ENCODE peak calls at places on chromosomes 12 and 14, in five cellular contexts. Y is gastrocnemius medialis, H is A549, Z is upper lobe of left lung, F is heart left ventricle. O is an unnamed sample.

GRCh38 chr12:116565963-116566362 is 6.8 kb downstream of the MAP1LC3B2 start:
- ATAC-seq in H (no peak), Y (no peak), Z (no peak), F (no peak), O (no peak)

GRCh38 chr12:91833780-91834359 is 311.8 kb downstream of the BTG1 start:
- ATAC-seq in H (no peak), Y (no peak), Z (no peak), F (no peak), O (no peak)

GRCh38 chr12:86660488-86661171 is 404.4 kb upstream of the MGAT4C start:
- ATAC-seq in F (no peak), Z (no peak), Y (no peak), H (peak), O (no peak)

GRCh38 chr12:7681535-7681934 is 14.0 kb downstream of the GDF3 start:
- ATAC-seq in Y (no peak), H (no peak), F (no peak), Z (no peak), O (no peak)

GRCh38 chr14:38866461-38866860 is 236.6 kb downstream of the SEC23A start:
- ATAC-seq in F (no peak), Z (no peak), H (no peak), Y (peak), O (no peak)

GRCh38 chr12:101839324-101840283 is 8.8 kb upstream of the GNPTAB start:
- ATAC-seq in Y (peak), H (peak), Z (peak), F (peak), O (peak)

GRCh38 chr12:7339675-7340074 is 35.8 kb downstream of the ACSM4 start:
- ATAC-seq in Y (no peak), Z (no peak), H (no peak), F (no peak), O (no peak)

GRCh38 chr12:64618953-64619590 is 8.8 kb downstream of the RASSF3 start:
- ATAC-seq in H (no peak), Z (peak), Y (peak), F (peak), O (peak)

GRCh38 chr12:2054091-2055018 is 1.6 kb downstream of the CACNA1C start:
- ATAC-seq in Y (no peak), F (peak), Z (no peak), H (no peak), O (peak)

GRCh38 chr12:6267007-6267721 is 43.3 kb upstream of the PLEKHG6 start:
- ATAC-seq in Z (peak), H (no peak), F (no peak), Y (no peak), O (peak)

GRCh38 chr14:55301722-55302121 is 30.5 kb downstream of the FBXO34 start:
- ATAC-seq in Z (peak), F (peak), Y (peak), H (peak), O (peak)

GRCh38 chr14:105026033-105026785 is 5.3 kb upstream of the CDCA4 start:
- ATAC-seq in Z (no peak), F (no peak), Y (no peak), H (no peak), O (no peak)

GRCh38 chr12:26044592-26044991 is 80.2 kb downstream of the BHLHE41 start:
- ATAC-seq in F (no peak), Z (no peak), H (no peak), Y (no peak), O (no peak)

GRCh38 chr12:93140309-93140708 is 211.2 kb upstream of the EEA1 start:
- ATAC-seq in F (no peak), Z (no peak), Y (no peak), H (no peak), O (no peak)

GRCh38 chr12:11756022-11756421 is 106.5 kb downstream of the ETV6 start:
- ATAC-seq in H (no peak), Y (peak), Z (no peak), F (peak), O (no peak)

GRCh38 chr12:113055594-113056380 is 743 bp upstream of the DTX1 start:
- ATAC-seq in Z (no peak), F (no peak), Y (no peak), H (peak), O (no peak)

GRCh38 chr12:27434673-27435565 is 11.6 kb upstream of the SMCO2 start:
- ATAC-seq in H (peak), Y (peak), F (peak), Z (peak), O (peak)

GRCh38 chr12:43921666-43922337 is 85.9 kb downstream of the TMEM117 start:
- ATAC-seq in F (no peak), H (no peak), Y (no peak), Z (no peak), O (no peak)

GRCh38 chr12:1126089-1126488 is 135.1 kb downstream of the ERC1 start:
- ATAC-seq in Y (no peak), Z (no peak), H (no peak), F (no peak), O (no peak)

GRCh38 chr12:126160912-126161311 is 1095.7 kb downstream of the AACS start:
- ATAC-seq in Y (no peak), Z (no peak), F (no peak), H (no peak), O (no peak)

GRCh38 chr12:113105606-113106271 is 29.8 kb downstream of the RASAL1 start:
- ATAC-seq in F (no peak), Y (no peak), H (peak), Z (no peak), O (no peak)

GRCh38 chr12:113230315-113231274 is 9.3 kb downstream of the TPCN1 start:
- ATAC-seq in Z (no peak), H (no peak), F (peak), Y (peak), O (no peak)

GRCh38 chr14:97380539-97380941 is 583.4 kb downstream of the VRK1 start:
- ATAC-seq in H (no peak), F (no peak), Y (no peak), Z (no peak), O (no peak)

GRCh38 chr14:21087294-21088091 is 11.0 kb downstream of the ZNF219 start:
- ATAC-seq in Y (no peak), Z (peak), F (peak), H (peak), O (peak)

GRCh38 chr12:49201595-49202295 is 12.9 kb upstream of the TUBA1A start:
- ATAC-seq in Z (peak), H (peak), Y (peak), F (peak), O (peak)

GRCh38 chr12:111320233-111321050 is 48.5 kb downstream of the PHETA1 start:
- ATAC-seq in F (peak), H (no peak), Y (no peak), Z (no peak), O (no peak)

GRCh38 chr12:1680804-1681492 is 9.9 kb upstream of the ADIPOR2 start:
- ATAC-seq in Y (peak), Z (no peak), H (no peak), F (peak), O (no peak)

GRCh38 chr12:53775478-53776145 is 23.8 kb upstream of the CISTR start:
- ATAC-seq in F (peak), H (no peak), Z (peak), Y (peak), O (peak)

GRCh38 chr12:110657747-110658146 is 31.2 kb downstream of the HVCN1 start:
- ATAC-seq in H (no peak), F (no peak), Y (no peak), Z (no peak), O (peak)

GRCh38 chr12:111409403-111410228 is 3.9 kb downstream of the SH2B3 start:
- ATAC-seq in F (peak), H (no peak), Z (no peak), Y (no peak), O (peak)

GRCh38 chr12:89244536-89244935 is 107.8 kb downstream of the DUSP6 start:
- ATAC-seq in Z (peak), H (no peak), Y (no peak), F (peak), O (peak)

GRCh38 chr12:56242986-56243385 is 13.1 kb downstream of the SLC39A5 start:
- ATAC-seq in F (no peak), Y (no peak), H (no peak), Z (no peak), O (no peak)

GRCh38 chr12:56474389-56474788 is 6.0 kb downstream of the SPRYD4 start:
- ATAC-seq in F (peak), Y (no peak), H (no peak), Z (no peak), O (no peak)

DNA sequence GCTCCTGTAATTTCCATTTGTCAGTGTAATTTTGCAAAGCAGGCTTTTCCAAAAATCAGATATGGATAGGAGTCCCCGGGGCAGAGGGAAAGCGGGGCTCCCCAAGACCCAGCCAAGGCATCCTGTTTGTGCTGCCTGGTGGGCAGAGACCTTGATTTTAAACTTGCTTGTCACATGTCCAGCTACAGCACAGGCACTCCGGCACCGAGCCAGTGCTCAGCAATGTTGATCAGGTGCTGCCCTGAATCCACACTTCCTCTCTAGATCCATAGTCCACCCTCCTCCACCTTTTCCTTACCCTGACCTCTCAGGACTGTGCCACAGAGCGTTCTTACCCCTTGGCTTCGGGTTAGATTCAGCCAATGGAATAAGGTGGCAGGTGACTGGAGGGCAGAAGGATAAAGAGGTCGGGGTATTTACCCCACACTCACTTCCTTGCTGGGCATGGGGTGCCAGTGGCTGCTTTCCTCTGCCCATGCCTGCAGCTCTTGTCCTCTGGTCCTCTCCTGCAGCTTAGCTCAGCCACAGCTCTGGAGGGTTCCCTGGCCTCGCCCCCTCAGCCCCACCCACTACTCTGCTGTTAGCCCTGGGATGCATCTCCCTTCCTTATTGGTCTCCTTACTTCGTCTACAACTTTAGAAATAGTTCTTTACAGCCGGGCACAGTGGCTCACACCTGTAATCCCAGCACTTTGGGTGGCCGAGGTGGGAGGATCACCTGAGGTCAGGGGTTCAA is 80.1 kb downstream of the IRF2BPL start:
- ATAC-seq in Y (no peak), Z (no peak), F (no peak), H (peak), O (no peak)
- H3K27ac ChIP-seq in Y (peak), Z (peak), F (peak), H (peak), O (peak)

GRCh38 chr14:24431569-24432258 is 2.0 kb downstream of the KHNYN start:
- ATAC-seq in Z (peak), H (peak), Y (peak), F (peak), O (peak)
- TF ChIP-seq POLR2A in Z (no peak), H (no peak), Y (no peak), F (no peak), O (peak)

GRCh38 chr12:13941258-13942249 is 39.8 kb downstream of the GRIN2B start:
- ATAC-seq in H (peak), Z (peak), F (peak), Y (no peak), O (no peak)
- TF ChIP-seq CTCF in H (peak), Z (peak), F (peak), Y (no peak), O (no peak)

GRCh38 chr12:120247183-120247582 is 18.3 kb downstream of the PXN start:
- ATAC-seq in F (no peak), H (peak), Y (peak), Z (no peak), O (no peak)
- H3K27ac ChIP-seq in F (peak), H (peak), Y (peak), Z (peak), O (peak)

DNA sequence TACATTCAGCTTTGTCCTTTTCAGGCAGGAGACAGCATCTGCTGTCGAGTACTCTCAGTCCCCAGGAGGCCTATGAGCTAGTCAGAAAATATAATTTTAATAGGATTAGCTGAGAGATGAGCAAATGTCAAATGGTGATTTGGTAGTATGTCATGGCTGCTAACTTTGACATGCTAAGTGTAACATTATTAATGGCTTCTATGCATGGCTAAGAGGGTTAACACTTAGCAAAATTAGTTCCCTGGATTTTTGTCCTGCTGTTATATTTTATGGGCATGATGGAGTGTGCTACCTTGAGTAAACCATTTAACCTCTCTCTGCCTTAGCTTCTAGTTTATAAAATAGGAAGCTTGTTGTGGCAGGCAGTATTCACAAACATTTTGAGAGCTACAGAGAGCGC is 2.9 kb upstream of the PCNX1 start:
- ATAC-seq in Z (no peak), Y (no peak), H (no peak), F (no peak), O (no peak)
- TF ChIP-seq POLR2A in Z (no peak), Y (no peak), H (no peak), F (no peak), O (no peak)

DNA sequence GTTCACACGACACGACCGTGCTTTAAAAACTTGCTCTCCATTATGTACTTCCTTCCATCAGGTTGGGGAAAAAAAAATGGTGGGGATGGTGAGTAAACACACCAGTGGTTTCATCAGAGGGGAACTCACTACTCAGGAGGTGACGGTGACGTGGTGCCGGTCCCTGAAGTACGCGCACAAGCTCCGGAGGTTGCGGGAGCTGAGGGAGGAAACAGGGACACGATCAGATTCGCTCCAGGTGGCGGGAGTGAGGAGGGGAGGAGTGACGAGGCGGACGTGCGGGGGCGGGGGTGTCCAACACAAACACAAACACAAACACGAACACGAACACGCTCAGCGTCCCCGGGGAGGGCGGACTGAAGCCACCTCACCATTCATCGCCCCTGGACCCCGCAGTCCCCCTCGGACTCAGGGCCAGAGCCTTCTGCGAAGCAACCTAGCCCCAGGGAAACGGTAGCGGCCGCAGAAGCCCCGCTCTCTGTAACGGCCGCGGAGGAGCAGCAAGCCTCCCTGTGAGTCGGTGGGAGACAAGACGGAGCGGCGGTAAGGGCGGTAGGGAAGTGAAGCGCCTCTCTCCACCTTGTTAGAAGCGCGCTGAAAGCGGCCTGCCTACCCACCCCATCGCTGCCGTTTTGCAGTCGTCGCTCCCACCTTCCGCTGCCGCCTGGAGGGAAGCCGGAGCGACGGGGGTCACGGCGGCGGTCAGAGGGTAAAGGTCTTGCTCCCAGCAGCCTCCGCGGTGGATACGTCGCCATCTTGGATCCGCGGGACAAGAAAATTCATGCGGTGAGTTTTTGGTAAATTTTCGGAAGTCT is at the start of gene CNOT2:
- ATAC-seq in F (peak), Z (peak), H (peak), Y (peak), O (peak)
- TF ChIP-seq CTCF in F (no peak), Z (peak), H (no peak), Y (no peak), O (no peak)

O was measured in gastroesophageal sphincter.